ENCODE peak calls at places on chromosome 3, in four cellular contexts. One of them, this sample, is unnamed.
A peak's percentile ranks its signal among the peaks of the same experiment; 100 is the strongest.

GRCh38 chr3:62371735-62372591 is 1.4 kb downstream of the FEZF2 start:
- DNase-seq in epithelial cell of esophagus: no peak
- DNase-seq in germinal center: no peak
- DNase-seq in NCI-H2029: no peak
- DNase-seq in this sample: no peak

GRCh38 chr3:44887101-44887500 is 12.7 kb downstream of the TGM4 start:
- DNase-seq in NCI-H2029: no peak
- DNase-seq in germinal center: no peak
- DNase-seq in epithelial cell of esophagus: peak; percentile 57
- DNase-seq in this sample: no peak

GRCh38 chr3:180705619-180706018 is 26.3 kb upstream of the CCDC39 start:
- DNase-seq in germinal center: no peak
- DNase-seq in NCI-H2029: no peak
- DNase-seq in epithelial cell of esophagus: no peak
- DNase-seq in this sample: no peak

GRCh38 chr3:65497846-65498245 is 540.9 kb downstream of the MAGI1 start:
- DNase-seq in germinal center: no peak
- DNase-seq in epithelial cell of esophagus: no peak
- DNase-seq in NCI-H2029: no peak
- DNase-seq in this sample: no peak

GRCh38 chr3:163266731-163267130 is 1770.1 kb downstream of the OTOL1 start:
- DNase-seq in epithelial cell of esophagus: no peak
- DNase-seq in NCI-H2029: no peak
- DNase-seq in germinal center: no peak
- DNase-seq in this sample: no peak

GRCh38 chr3:66099541-66100065 is 60.9 kb upstream of the MAGI1 start:
- DNase-seq in epithelial cell of esophagus: no peak
- DNase-seq in NCI-H2029: no peak
- DNase-seq in germinal center: no peak
- DNase-seq in this sample: no peak

GRCh38 chr3:140250945-140251344 is 316.0 kb downstream of the CLSTN2 start:
- DNase-seq in NCI-H2029: no peak
- DNase-seq in germinal center: no peak
- DNase-seq in epithelial cell of esophagus: no peak
- DNase-seq in this sample: no peak

GRCh38 chr3:101383156-101383575 is 62.8 kb upstream of the IMPG2 start:
- DNase-seq in NCI-H2029: no peak
- DNase-seq in epithelial cell of esophagus: no peak
- DNase-seq in germinal center: no peak
- DNase-seq in this sample: peak; percentile 43

GRCh38 chr3:60073228-60073627 is 1023.4 kb upstream of the CFAP20DC start:
- DNase-seq in epithelial cell of esophagus: no peak
- DNase-seq in NCI-H2029: no peak
- DNase-seq in germinal center: no peak
- DNase-seq in this sample: no peak

GRCh38 chr3:45596290-45596791 is 1.8 kb downstream of the LIMD1 start:
- DNase-seq in epithelial cell of esophagus: no peak
- DNase-seq in germinal center: peak; percentile 80
- DNase-seq in NCI-H2029: no peak
- DNase-seq in this sample: no peak

This sample was measured in AG04450.